ENCODE peak calls at places on chromosomes 7 and 10, in six cellular contexts. X is brain microvascular endothelial cell, J is heart right ventricle, Z is endothelial cell of umbilical vein, K is foreskin keratinocyte, B is AG04450. Q is an unnamed sample.
A peak's percentile ranks its signal among the peaks of the same experiment; 100 is the strongest.

GRCh38 chr10:91589656-91590035 is 43.2 kb downstream of the PPP1R3C start:
- DNase-seq in X (no peak), J (no peak), Z (no peak), K (no peak), B (no peak), Q (no peak)

GRCh38 chr7:142629588-142630260 is 119.5 kb upstream of the PRSS1 start:
- DNase-seq in X (peak; percentile 55), J (no peak), Z (no peak), K (no peak), B (no peak), Q (no peak)

GRCh38 chr10:21314234-21314633 is 211.2 kb downstream of the SKIDA1 start:
- DNase-seq in X (no peak), J (no peak), Z (no peak), K (no peak), B (no peak), Q (no peak)

GRCh38 chr7:23746629-23747028 is 36.6 kb downstream of the STK31 start:
- DNase-seq in X (no peak), J (no peak), Z (no peak), K (no peak), B (no peak), Q (no peak)

GRCh38 chr10:24231200-24231599 is 22.3 kb downstream of the KIAA1217 start:
- DNase-seq in X (no peak), J (no peak), Z (no peak), K (no peak), B (no peak), Q (no peak)

GRCh38 chr7:131471605-131472004 is 84.8 kb downstream of the PODXL start:
- DNase-seq in X (no peak), J (no peak), Z (no peak), K (no peak), B (no peak), Q (no peak)

GRCh38 chr7:149495785-149496641 is 1.6 kb downstream of the ZNF746 start:
- DNase-seq in X (peak; percentile 89), J (peak; percentile 78), Z (peak; percentile 69), K (peak; percentile 35), B (peak; percentile 77), Q (peak; percentile 31)

GRCh38 chr10:119517235-119518141 is 25.0 kb downstream of the RGS10 start:
- DNase-seq in X (peak; percentile 86), J (no peak), Z (no peak), K (peak; percentile 19), B (no peak), Q (no peak)

GRCh38 chr10:113679463-113680171 is at the start of gene CASP7:
- DNase-seq in X (peak; percentile 56), J (peak; percentile 79), Z (peak; percentile 81), K (peak; percentile 71), B (peak; percentile 34), Q (no peak)

GRCh38 chr7:28002638-28003037 is 178.0 kb downstream of the JAZF1 start:
- DNase-seq in X (no peak), J (no peak), Z (peak; percentile 40), K (no peak), B (no peak), Q (no peak)

GRCh38 chr7:78873117-78873516 is 580.4 kb downstream of the MAGI2 start:
- DNase-seq in X (no peak), J (no peak), Z (no peak), K (no peak), B (no peak), Q (no peak)

GRCh38 chr7:159115601-159116501 is 28.8 kb downstream of the VIPR2 start:
- DNase-seq in X (no peak), J (no peak), Z (no peak), K (no peak), B (no peak), Q (no peak)

GRCh38 chr10:26566525-26567348 is 128.6 kb downstream of the APBB1IP start:
- DNase-seq in X (no peak), J (no peak), Z (no peak), K (no peak), B (no peak), Q (no peak)

GRCh38 chr7:131071786-131072504 is 255.7 kb upstream of the MKLN1 start:
- DNase-seq in X (peak; percentile 86), J (peak; percentile 87), Z (peak; percentile 96), K (no peak), B (no peak), Q (no peak)

GRCh38 chr7:78850093-78850740 is 603.2 kb downstream of the MAGI2 start:
- DNase-seq in X (no peak), J (no peak), Z (no peak), K (no peak), B (no peak), Q (no peak)

GRCh38 chr7:135519871-135520270 is 10.0 kb upstream of the CNOT4 start:
- DNase-seq in X (no peak), J (no peak), Z (no peak), K (no peak), B (no peak), Q (no peak)

GRCh38 chr10:97037365-97038361 is 148.1 kb downstream of the SLIT1 start:
- DNase-seq in X (peak; percentile 80), J (peak; percentile 83), Z (peak; percentile 82), K (peak; percentile 71), B (peak; percentile 54), Q (peak; percentile 25)

GRCh38 chr7:130266258-130266960 is at the start of gene CPA2:
- DNase-seq in X (no peak), J (no peak), Z (no peak), K (no peak), B (no peak), Q (no peak)

GRCh38 chr10:77386833-77387232 is 250.8 kb downstream of the KCNMA1 start:
- DNase-seq in X (peak; percentile 74), J (no peak), Z (peak; percentile 82), K (no peak), B (peak; percentile 69), Q (no peak)

GRCh38 chr7:28183627-28184026 is 3.0 kb upstream of the JAZF1 start:
- DNase-seq in X (no peak), J (no peak), Z (no peak), K (no peak), B (peak; percentile 36), Q (no peak)

GRCh38 chr10:93402192-93402591 is 79.9 kb downstream of the MYOF start:
- DNase-seq in X (no peak), J (no peak), Z (no peak), K (no peak), B (no peak), Q (no peak)

GRCh38 chr10:132170561-132171361 is 16.0 kb upstream of the DPYSL4 start:
- DNase-seq in X (no peak), J (no peak), Z (no peak), K (peak; percentile 22), B (no peak), Q (no peak)

GRCh38 chr10:97025613-97026242 is 160.0 kb downstream of the SLIT1 start:
- DNase-seq in X (peak; percentile 29), J (peak; percentile 37), Z (peak; percentile 34), K (peak; percentile 21), B (no peak), Q (no peak)

DNA sequence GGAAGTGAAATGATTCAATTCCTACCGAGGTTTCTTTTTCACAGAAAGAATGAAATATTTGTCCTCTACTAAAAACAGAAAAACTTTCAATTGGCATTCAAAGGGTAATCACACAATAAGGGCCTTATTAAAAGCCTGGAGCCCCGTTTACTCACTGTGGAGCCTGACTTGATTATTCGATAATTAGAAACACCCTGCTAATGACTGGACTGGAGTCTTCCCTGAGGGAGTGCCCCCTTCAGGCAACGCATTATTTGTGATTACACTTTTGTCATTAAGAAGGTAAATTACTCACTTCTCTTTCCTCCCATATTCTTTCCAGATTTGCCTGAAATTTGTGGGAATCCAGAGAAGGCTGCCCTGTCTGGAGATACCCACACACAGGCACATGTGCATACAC is 444.2 kb upstream of the NPVF start:
- DNase-seq in X (no peak), J (no peak), Z (no peak), K (no peak), B (no peak), Q (no peak)
- TF ChIP-seq CTCF in X (no peak), J (no peak), Z (no peak), K (no peak), B (no peak), Q (no peak)

GRCh38 chr7:91264924-91265681 is 870 bp downstream of the FZD1 start:
- DNase-seq in X (no peak), J (peak; percentile 19), Z (peak; percentile 72), K (peak; percentile 73), B (no peak), Q (no peak)

GRCh38 chr7:91266067-91266930 is 2.1 kb downstream of the FZD1 start:
- DNase-seq in X (no peak), J (peak; percentile 13), Z (no peak), K (no peak), B (no peak), Q (no peak)

GRCh38 chr7:91263359-91264082 is 712 bp upstream of the FZD1 start:
- DNase-seq in X (no peak), J (peak; percentile 43), Z (no peak), K (no peak), B (no peak), Q (no peak)

GRCh38 chr7:91265693-91266066 is 1.4 kb downstream of the FZD1 start:
- DNase-seq in X (no peak), J (no peak), Z (peak; percentile 13), K (peak; percentile 39), B (no peak), Q (no peak)

GRCh38 chr7:91264083-91264923 is at the start of gene FZD1:
- DNase-seq in X (peak; percentile 97), J (peak; percentile 97), Z (peak; percentile 98), K (peak; percentile 96), B (peak; percentile 96), Q (peak; percentile 79)
- TF ChIP-seq CTCF in X (no peak), J (peak; percentile 31), Z (no peak), K (no peak), B (peak; percentile 2), Q (no peak)

GRCh38 chr10:87861566-87861952 is 1.8 kb downstream of the KLLN start:
- DNase-seq in X (peak; percentile 67), J (peak; percentile 79), Z (peak; percentile 81), K (peak; percentile 71), B (peak; percentile 53), Q (no peak)
- TF ChIP-seq CTCF in X (peak; percentile 52), J (peak; percentile 43), Z (no peak), K (peak; percentile 48), B (peak; percentile 9), Q (peak; percentile 47)

DNA sequence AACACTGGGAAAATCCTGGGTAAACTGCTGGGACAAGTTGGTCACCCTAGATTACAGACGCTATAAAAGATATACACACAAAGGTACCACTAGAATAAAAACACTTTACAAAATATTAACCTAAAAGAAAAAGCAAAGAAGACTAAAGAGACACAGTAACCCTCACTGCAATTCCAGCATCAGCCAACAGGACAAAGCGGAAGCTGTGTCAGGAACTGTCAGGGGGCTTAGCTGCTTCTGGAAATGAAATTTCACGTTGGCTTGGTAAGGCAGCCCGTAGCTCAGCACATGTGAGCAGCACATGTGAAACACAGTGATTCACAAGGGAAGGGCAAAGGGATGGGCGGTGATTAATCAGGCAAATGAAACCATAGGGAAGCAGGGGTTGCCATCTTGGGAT is 195.3 kb downstream of the MGMT start:
- DNase-seq in X (no peak), J (no peak), Z (no peak), K (peak; percentile 1), B (no peak), Q (no peak)
- TF ChIP-seq CTCF in X (no peak), J (no peak), Z (no peak), K (peak; percentile 3), B (peak; percentile 2), Q (peak; percentile 19)

DNA sequence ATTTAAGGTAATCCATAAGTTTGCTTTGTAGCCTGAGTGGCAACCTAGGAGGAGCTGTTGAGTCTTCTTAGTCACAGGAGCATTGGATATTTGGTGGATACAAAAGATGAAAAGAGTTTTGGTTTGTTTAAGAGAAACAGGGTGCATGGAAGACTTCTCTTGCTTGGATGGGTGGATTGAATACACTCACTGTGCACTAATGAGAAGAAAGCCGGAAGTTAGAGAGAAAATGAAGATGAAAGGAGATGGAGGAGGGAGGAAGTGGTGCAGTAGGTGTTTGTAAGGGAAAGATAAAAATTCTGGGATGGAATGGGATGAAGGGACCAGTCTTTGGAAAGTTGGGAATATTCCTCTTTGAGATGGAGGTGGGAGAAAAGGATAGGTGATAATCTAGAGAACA is 7.7 kb downstream of the MDFIC start:
- DNase-seq in X (no peak), J (no peak), Z (no peak), K (no peak), B (no peak), Q (no peak)
- TF ChIP-seq CTCF in X (peak; percentile 22), J (no peak), Z (no peak), K (peak; percentile 26), B (no peak), Q (peak; percentile 24)